ENCODE peak calls at places on chromosomes 16 and 17, in four cellular contexts. K is IMR-90, W is cardiac muscle cell, V is GM10248. C is an unnamed sample.

GRCh38 chr16:11877374-11877773 is 26.0 kb upstream of the RSL1D1 start:
- DNase-seq in K (peak), W (peak), V (no peak), C (no peak)

GRCh38 chr17:49687878-49688491 is 10.1 kb upstream of the SPOP start:
- DNase-seq in K (peak), W (peak), V (no peak), C (no peak)

GRCh38 chr17:7881655-7882054 is 6.9 kb upstream of the CHD3 start:
- DNase-seq in K (no peak), W (peak), V (no peak), C (no peak)

GRCh38 chr16:68617735-68618134 is 27.4 kb upstream of the CDH3 start:
- DNase-seq in K (no peak), W (no peak), V (no peak), C (no peak)

GRCh38 chr16:81711609-81712329 is 67.3 kb upstream of the PLCG2 start:
- DNase-seq in K (peak), W (peak), V (no peak), C (no peak)

GRCh38 chr16:6827272-6827671 is 505.4 kb upstream of the RBFOX1 start:
- DNase-seq in K (no peak), W (no peak), V (no peak), C (no peak)

GRCh38 chr16:53922805-53923645 is 219.1 kb downstream of the FTO start:
- DNase-seq in K (peak), W (peak), V (no peak), C (no peak)

GRCh38 chr17:1271441-1271840 is 1.2 kb downstream of the BHLHA9 start:
- DNase-seq in K (no peak), W (no peak), V (no peak), C (no peak)

GRCh38 chr16:51759999-51760398 is 608.9 kb upstream of the SALL1 start:
- DNase-seq in K (no peak), W (no peak), V (no peak), C (no peak)

GRCh38 chr16:14088155-14088753 is 17.1 kb downstream of the MRTFB start:
- DNase-seq in K (no peak), W (peak), V (no peak), C (no peak)

GRCh38 chr16:79816081-79816497 is 215.6 kb upstream of the MAF start:
- DNase-seq in K (no peak), W (no peak), V (no peak), C (no peak)

GRCh38 chr17:5665164-5665563 is 80.9 kb upstream of the NLRP1 start:
- DNase-seq in K (no peak), W (no peak), V (no peak), C (no peak)

GRCh38 chr17:2883544-2884203 is 87.4 kb downstream of the RAP1GAP2 start:
- DNase-seq in K (peak), W (peak), V (no peak), C (no peak)

GRCh38 chr17:81341347-81342061 is 46.4 kb upstream of the SLC38A10 start:
- DNase-seq in K (no peak), W (peak), V (no peak), C (no peak)

GRCh38 chr17:2295575-2295974 is 8.0 kb downstream of the SMG6 start:
- DNase-seq in K (peak), W (no peak), V (no peak), C (peak)

GRCh38 chr17:2179615-2180295 is 123.8 kb downstream of the SMG6 start:
- DNase-seq in K (peak), W (peak), V (no peak), C (no peak)

GRCh38 chr16:19882641-19883040 is 2.0 kb downstream of the GPRC5B start:
- DNase-seq in K (no peak), W (no peak), V (no peak), C (no peak)

GRCh38 chr16:86668136-86668535 is 89.8 kb downstream of the FOXL1 start:
- DNase-seq in K (peak), W (peak), V (no peak), C (no peak)

GRCh38 chr17:20852541-20853370 is 190.1 kb downstream of the USP22 start:
- DNase-seq in K (no peak), W (peak), V (no peak), C (no peak)
- TF ChIP-seq CTCF in K (no peak), W (no peak), V (no peak), C (no peak)

GRCh38 chr17:36892112-36892838 is 45.0 kb upstream of the LHX1 start:
- DNase-seq in K (no peak), W (no peak), V (no peak), C (no peak)
- TF ChIP-seq CTCF in K (no peak), W (peak), V (no peak), C (no peak)

GRCh38 chr16:50529334-50529733 is 18.9 kb upstream of the NKD1 start:
- DNase-seq in K (no peak), W (no peak), V (no peak), C (no peak)

GRCh38 chr16:50528820-50529219 is 19.4 kb upstream of the NKD1 start:
- DNase-seq in K (no peak), W (no peak), V (no peak), C (no peak)

GRCh38 chr16:50531359-50531758 is 16.8 kb upstream of the NKD1 start:
- DNase-seq in K (no peak), W (no peak), V (no peak), C (no peak)

GRCh38 chr16:50531901-50532300 is 16.3 kb upstream of the NKD1 start:
- DNase-seq in K (no peak), W (no peak), V (no peak), C (no peak)

DNA sequence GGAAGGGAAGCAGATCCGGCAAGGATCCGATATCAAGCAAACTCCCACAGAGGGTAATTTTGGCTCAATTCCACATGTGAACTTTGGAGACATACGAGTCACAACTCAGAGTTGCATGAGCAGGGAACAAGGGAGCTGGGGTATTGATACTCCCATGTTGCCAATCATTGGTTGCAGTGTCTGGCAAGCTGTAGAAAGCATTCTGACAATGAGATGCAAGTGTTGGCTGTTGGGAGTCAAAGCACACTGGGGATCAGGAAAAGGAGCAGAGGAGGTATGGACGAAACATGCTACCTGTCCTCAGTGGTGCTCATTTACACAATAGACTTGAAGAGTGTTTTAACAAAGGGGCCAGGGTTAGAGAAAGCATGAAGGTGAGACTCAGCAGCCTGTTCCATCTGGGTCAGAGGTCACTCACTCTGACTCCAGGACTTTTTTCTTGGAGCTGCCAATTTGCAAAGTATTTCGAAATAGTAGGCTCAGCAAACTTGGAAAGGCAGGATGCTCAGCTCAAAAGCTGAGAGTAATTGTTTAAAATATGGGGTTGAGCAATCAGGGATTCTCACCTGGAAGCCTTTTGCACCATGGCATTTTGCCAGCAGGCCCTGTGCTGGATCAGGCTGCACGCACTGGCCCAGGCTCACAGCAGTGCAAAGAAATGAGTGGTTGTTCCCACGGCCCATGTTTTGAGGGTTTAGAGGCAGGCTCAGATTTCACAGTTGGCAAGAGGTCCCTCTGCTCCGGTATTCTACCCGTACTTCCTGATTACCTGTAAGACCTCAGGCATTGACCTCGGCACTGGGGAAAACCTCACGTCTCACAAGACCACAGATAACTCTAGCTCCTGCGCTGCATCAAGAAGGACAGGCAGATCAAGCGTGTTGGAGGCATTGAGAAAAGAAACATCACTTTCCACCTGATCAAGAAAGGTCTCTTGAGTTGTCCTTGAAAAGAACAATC is 17.6 kb upstream of the NKD1 start:
- DNase-seq in K (no peak), W (no peak), V (no peak), C (no peak)
- TF ChIP-seq CTCF in K (no peak), W (no peak), V (no peak), C (no peak)

GRCh38 chr16:4203748-4204147 is 38.1 kb downstream of the SRL start:
- DNase-seq in K (no peak), W (no peak), V (no peak), C (no peak)

GRCh38 chr16:4202615-4203014 is 39.3 kb downstream of the SRL start:
- DNase-seq in K (no peak), W (no peak), V (no peak), C (no peak)

GRCh38 chr16:4200781-4201137 is 41.1 kb downstream of the SRL start:
- DNase-seq in K (peak), W (peak), V (no peak), C (no peak)

GRCh38 chr16:4194661-4195060 is 47.2 kb downstream of the SRL start:
- DNase-seq in K (no peak), W (no peak), V (no peak), C (no peak)

DNA sequence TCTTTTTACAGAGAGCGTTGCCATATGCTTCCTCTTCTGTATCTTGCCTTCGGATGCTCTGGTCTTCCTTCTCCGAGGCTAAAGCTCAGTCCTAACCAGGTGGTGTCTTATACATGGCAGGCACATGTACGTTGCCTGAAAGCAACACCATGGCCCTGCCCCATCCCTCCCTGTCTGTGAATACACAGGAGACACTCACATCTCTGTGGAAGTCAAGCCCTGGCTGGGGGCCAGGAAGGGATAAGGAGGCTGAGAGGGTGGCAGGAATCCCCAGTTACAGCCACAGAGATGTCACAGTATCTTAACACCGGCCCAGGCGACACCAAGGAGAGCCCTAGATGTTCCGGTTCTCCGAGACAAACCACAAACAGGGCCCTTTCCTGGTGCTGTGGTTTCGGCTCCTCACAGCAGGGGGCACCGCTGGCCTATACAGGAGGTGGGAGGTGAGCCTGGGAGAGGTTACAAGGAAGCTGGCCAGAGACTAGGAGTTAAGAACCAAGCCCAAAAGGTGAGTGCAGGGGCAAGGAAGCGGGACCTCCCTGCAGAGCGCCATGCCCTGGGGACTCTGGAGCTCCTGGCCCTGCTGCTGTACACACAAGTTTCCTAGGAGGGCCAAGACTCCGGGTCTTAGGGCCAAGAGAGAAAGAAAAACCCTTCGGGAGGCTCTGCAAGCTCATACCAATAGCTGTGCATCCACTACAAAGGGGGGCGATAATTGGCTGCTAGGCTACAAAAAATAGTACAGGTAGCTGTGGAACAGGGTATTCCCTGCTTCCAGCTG is 41.7 kb downstream of the SRL start:
- DNase-seq in K (peak), W (peak), V (peak), C (no peak)
- TF ChIP-seq CTCF in K (peak), W (peak), V (peak), C (peak)